ENCODE peak calls at places on chromosome 18, in eight cellular contexts. Q, O, R, B, U, X, S and W are unnamed samples.

GRCh38 chr18:27746241-27746640 is 430.7 kb downstream of the CDH2 start:
- DNase-seq in U (no peak), Q (no peak), R (no peak), B (no peak), S (no peak), O (no peak), X (no peak), W (no peak)

GRCh38 chr18:27750014-27750413 is 426.9 kb downstream of the CDH2 start:
- DNase-seq in O (peak), B (no peak), Q (peak), U (peak), R (peak), X (peak), S (peak), W (peak)

GRCh38 chr18:58290059-58290747 is 246.2 kb downstream of the NEDD4L start:
- DNase-seq in X (no peak), O (no peak), B (no peak), S (no peak), Q (no peak), U (no peak), R (no peak), W (no peak)

GRCh38 chr18:65938592-65939372 is 188.0 kb downstream of the CDH7 start:
- DNase-seq in R (no peak), B (no peak), S (no peak), O (peak), U (peak), X (peak), Q (peak), W (no peak)

GRCh38 chr18:74836296-74837139 is 238.8 kb downstream of the ZNF407 start:
- DNase-seq in Q (no peak), U (no peak), R (no peak), B (no peak), O (peak), X (no peak), S (no peak), W (peak)

GRCh38 chr18:45730832-45731545 is 7.0 kb downstream of the SLC14A1 start:
- DNase-seq in O (no peak), R (no peak), Q (no peak), X (no peak), S (no peak), B (no peak), U (no peak), W (no peak)

GRCh38 chr18:2911533-2911932 is 64.7 kb downstream of the EMILIN2 start:
- DNase-seq in X (no peak), B (no peak), S (no peak), U (no peak), Q (no peak), O (no peak), R (no peak), W (no peak)

GRCh38 chr18:74453011-74453571 is 4.0 kb downstream of the DIPK1C start:
- DNase-seq in X (no peak), R (peak), O (no peak), S (no peak), U (no peak), B (no peak), Q (no peak), W (no peak)

GRCh38 chr18:58263055-58263732 is 219.2 kb downstream of the NEDD4L start:
- DNase-seq in B (no peak), R (no peak), U (no peak), O (no peak), Q (peak), X (no peak), S (no peak), W (no peak)

GRCh38 chr18:62883937-62884735 is 168.8 kb downstream of the PHLPP1 start:
- DNase-seq in Q (no peak), U (no peak), O (no peak), X (no peak), B (no peak), R (no peak), S (no peak), W (no peak)

GRCh38 chr18:55878224-55878623 is 290.2 kb upstream of the TCF4 start:
- DNase-seq in R (no peak), U (no peak), O (no peak), S (no peak), X (no peak), Q (no peak), B (no peak), W (no peak)

GRCh38 chr18:7329036-7329435 is 98.1 kb downstream of the LRRC30 start:
- DNase-seq in R (no peak), B (no peak), O (no peak), Q (peak), S (no peak), X (no peak), U (no peak), W (no peak)

GRCh38 chr18:32298289-32298688 is 108.5 kb downstream of the MEP1B start:
- DNase-seq in O (peak), U (peak), Q (no peak), X (no peak), S (no peak), B (no peak), R (no peak), W (no peak)

GRCh38 chr18:59605633-59606192 is 91.5 kb downstream of the CCBE1 start:
- DNase-seq in B (no peak), X (no peak), U (no peak), R (no peak), S (no peak), Q (no peak), O (no peak), W (no peak)

GRCh38 chr18:3688682-3689081 is 238.7 kb downstream of the TGIF1 start:
- DNase-seq in S (no peak), O (peak), U (peak), B (no peak), Q (peak), R (no peak), X (no peak), W (no peak)

GRCh38 chr18:58287626-58288289 is 243.7 kb downstream of the NEDD4L start:
- DNase-seq in X (no peak), B (no peak), U (no peak), Q (no peak), O (no peak), R (peak), S (peak), W (peak)

GRCh38 chr18:7011142-7011541 is 106.5 kb downstream of the LAMA1 start:
- DNase-seq in R (no peak), X (no peak), O (no peak), S (no peak), B (no peak), Q (no peak), U (no peak), W (no peak)

GRCh38 chr18:47968721-47969120 is 38.3 kb upstream of the SMAD2 start:
- DNase-seq in R (no peak), U (no peak), S (no peak), B (no peak), Q (peak), O (no peak), X (no peak), W (no peak)
- H3K4me3 ChIP-seq in R (no peak), U (no peak), S (no peak), B (no peak), Q (no peak), O (no peak), X (no peak), W (no peak)

DNA sequence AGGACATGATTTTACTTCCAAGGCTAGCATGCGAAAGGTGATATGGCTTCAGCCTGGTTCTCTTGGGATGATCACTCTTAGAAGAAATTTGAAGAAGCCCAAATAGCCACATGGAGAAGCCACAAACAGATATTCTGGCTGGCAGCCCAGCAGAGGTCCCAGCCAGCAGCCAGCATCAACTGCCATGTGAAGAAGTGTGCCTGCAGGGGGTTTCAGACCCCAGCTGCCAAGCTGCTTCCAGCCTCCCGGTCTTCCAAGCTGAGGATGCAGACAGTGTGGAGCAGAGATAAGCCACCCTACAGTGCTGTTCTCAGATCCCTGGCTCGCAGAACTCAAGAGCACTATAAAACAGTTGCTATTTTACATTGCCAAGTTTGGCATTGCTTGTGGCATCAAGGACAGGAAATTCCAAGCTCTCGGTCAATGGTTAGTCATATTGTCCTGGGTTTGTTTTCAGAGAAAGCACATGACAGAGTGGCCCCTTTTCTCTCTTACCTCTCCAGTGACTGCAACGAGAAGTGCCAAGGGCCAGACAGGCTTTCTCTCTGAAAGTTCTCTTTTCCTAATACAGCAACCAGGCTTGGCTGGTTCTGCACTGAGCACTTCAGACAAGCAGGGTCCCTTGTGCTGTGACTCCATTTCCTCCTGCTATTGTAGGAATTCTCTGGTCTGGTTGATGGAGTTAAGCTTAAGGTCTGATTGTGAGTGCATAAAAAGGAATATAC is 223.7 kb downstream of the ANKRD30B start:
- DNase-seq in X (no peak), R (no peak), U (no peak), O (no peak), Q (no peak), B (no peak), S (no peak), W (no peak)
- H3K4me3 ChIP-seq in X (no peak), R (no peak), U (no peak), O (peak), Q (no peak), B (no peak), S (no peak), W (no peak)

GRCh38 chr18:9708882-9709877 is 1.1 kb downstream of the RAB31 start:
- DNase-seq in U (no peak), X (no peak), Q (peak), S (peak), R (no peak), B (no peak), O (no peak), W (no peak)
- H3K4me3 ChIP-seq in U (peak), X (peak), Q (peak), S (peak), R (peak), B (peak), O (peak), W (peak)

GRCh38 chr18:24460388-24460787 is at the start of gene HRH4:
- DNase-seq in U (no peak), R (no peak), Q (no peak), S (no peak), X (no peak), O (no peak), B (no peak), W (no peak)
- H3K4me3 ChIP-seq in U (no peak), R (no peak), Q (no peak), S (no peak), X (no peak), O (no peak), B (no peak), W (no peak)

GRCh38 chr18:76494541-76495403 is at the start of gene ZNF516:
- DNase-seq in Q (peak), U (no peak), S (no peak), R (peak), X (no peak), O (peak), B (no peak), W (peak)

GRCh38 chr18:76496200-76496890 is 1.3 kb upstream of the ZNF516 start:
- DNase-seq in O (peak), U (no peak), X (no peak), B (no peak), R (peak), Q (peak), S (peak), W (peak)

GRCh38 chr18:76494181-76494540 is 881 bp downstream of the ZNF516 start:
- DNase-seq in R (peak), X (no peak), O (peak), S (no peak), Q (peak), B (no peak), U (no peak), W (no peak)

GRCh38 chr18:76493213-76494107 is 1.6 kb downstream of the ZNF516 start:
- DNase-seq in R (peak), B (no peak), X (no peak), S (no peak), O (peak), Q (peak), U (no peak), W (no peak)

GRCh38 chr18:76495435-76496199 is 575 bp upstream of the ZNF516 start:
- DNase-seq in B (no peak), S (no peak), Q (peak), O (peak), U (no peak), R (peak), X (no peak), W (no peak)
- H3K4me3 ChIP-seq in B (peak), S (peak), Q (peak), O (peak), U (peak), R (peak), X (peak), W (peak)

GRCh38 chr18:76490040-76490439 is 5.0 kb downstream of the ZNF516 start:
- DNase-seq in B (no peak), S (no peak), O (no peak), R (no peak), X (no peak), Q (no peak), U (no peak), W (no peak)
- H3K4me3 ChIP-seq in B (no peak), S (no peak), O (peak), R (peak), X (peak), Q (no peak), U (peak), W (peak)

DNA sequence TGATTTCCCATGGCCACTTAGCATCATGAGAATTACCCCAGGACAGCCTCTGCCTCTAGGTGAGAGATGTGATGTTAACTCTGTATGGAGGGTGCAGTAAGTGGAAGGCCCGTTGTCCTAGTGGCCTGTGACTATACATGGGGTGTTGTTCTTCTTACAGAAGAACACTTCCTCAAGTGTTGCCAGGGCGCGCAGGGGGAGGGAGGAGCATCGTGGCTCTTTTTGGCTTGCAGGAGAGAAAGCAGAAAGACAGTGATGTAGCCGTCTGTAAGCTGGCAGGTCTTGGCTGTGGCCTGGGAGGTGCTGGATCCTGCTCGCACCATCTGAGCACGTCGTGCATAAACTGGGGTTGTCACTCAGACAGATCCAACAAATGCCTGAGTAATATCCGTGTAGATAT is 44.3 kb downstream of the ZNF236 start:
- DNase-seq in U (no peak), R (no peak), O (no peak), Q (no peak), X (no peak), S (no peak), B (no peak), W (no peak)
- H3K4me3 ChIP-seq in U (no peak), R (no peak), O (no peak), Q (no peak), X (no peak), S (no peak), B (no peak), W (no peak)

DNA sequence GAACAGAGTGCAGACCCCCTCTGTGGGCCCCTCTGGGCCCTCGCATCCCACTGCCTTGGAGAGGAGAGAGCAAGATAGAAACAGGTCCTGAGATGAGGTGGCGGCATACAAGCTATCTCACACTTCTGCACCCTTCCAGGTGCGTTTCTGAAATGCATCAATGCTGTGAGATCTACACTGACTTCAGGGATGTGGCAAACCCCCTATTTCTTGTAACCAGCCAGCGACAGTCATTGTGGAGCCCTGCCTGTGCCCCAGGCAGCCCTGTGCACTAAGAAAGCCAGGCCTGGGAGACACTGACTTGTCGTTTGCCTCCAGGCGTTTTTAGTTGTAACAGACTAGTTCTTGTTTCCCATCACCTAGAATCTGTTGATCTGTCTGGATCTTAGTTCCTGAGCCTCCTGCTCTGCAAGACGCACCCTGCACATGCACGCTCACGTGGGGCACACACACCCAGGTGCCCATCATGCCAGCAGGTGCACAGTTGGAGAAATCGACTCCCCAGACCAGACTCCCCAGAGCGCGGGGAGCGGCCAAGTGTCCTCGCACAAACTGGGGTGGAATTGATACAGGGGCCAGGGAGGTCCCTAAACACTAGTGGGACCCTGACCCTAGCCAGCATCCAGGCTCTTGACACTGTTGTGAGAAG is 238.0 kb downstream of the FAM210A start:
- DNase-seq in X (no peak), B (no peak), S (no peak), R (no peak), U (no peak), O (no peak), Q (peak), W (no peak)
- H3K4me3 ChIP-seq in X (no peak), B (no peak), S (no peak), R (no peak), U (no peak), O (no peak), Q (no peak), W (no peak)

DNA sequence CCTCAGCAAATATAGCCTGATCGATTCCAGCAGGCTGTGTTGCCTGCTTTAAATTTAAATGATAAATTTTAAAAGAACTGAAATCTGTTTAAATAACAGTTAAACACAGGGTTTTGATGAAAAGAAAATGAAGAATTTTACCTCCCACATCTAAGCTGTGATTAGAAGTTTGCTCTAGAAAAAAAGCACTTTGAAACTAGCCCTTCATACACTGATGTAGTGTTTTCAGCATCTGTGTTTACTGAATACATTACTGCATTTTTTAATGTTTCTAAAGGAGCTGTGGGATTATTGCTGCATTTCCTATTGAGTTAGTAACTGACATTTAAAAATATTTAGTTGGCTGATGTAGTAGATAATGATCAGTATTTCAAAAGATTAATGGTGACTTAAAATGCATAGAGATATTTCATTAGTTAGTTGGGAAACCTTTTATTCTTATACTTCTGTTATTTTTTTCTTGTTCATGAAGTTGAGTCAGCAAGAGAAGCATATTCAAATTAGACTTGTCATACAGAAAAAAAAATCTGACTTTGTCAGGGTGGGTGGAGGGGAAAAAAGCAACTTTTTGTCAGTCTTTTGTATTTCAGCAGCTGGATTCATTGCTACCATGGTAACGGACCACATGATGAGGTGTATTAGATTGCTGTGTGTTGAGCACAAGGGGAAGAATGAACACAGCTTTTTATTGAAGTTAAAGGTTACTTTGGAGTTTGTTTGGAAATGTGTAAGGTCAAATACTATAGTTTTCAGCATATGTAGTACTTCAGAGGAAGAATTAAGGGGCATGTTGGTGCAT is at the start of gene DTNA:
- DNase-seq in O (peak), S (no peak), B (no peak), Q (peak), R (peak), U (peak), X (no peak), W (no peak)
- H3K4me3 ChIP-seq in O (peak), S (no peak), B (no peak), Q (no peak), R (peak), U (peak), X (no peak), W (peak)

GRCh38 chr18:29383311-29384273 is 1206.7 kb upstream of the CDH2 start:
- DNase-seq in O (no peak), U (no peak), X (no peak), S (no peak), R (no peak), B (no peak), Q (no peak), W (no peak)
- H3K4me3 ChIP-seq in O (no peak), U (no peak), X (no peak), S (no peak), R (no peak), B (no peak), Q (no peak), W (no peak)